ENCODE peak calls at places on chromosomes 7 and 10, in five cellular contexts. K, M, I, Q and P are unnamed samples.

GRCh38 chr10:88244781-88245350 is 338.3 kb downstream of the RNLS start:
- DNase-seq in K (no peak), M (no peak), I (no peak), Q (no peak), P (no peak)

GRCh38 chr10:114650831-114651230 is 7.2 kb downstream of the ABLIM1 start:
- DNase-seq in K (no peak), M (no peak), I (no peak), Q (no peak), P (no peak)

GRCh38 chr7:47936323-47936722 is 11.9 kb downstream of the PKD1L1 start:
- DNase-seq in K (no peak), M (no peak), I (no peak), Q (no peak), P (no peak)

GRCh38 chr7:6590645-6591110 is 857 bp downstream of the INTS15 start:
- DNase-seq in K (no peak), M (no peak), I (no peak), Q (no peak), P (no peak)

GRCh38 chr7:32206987-32207386 is 136.8 kb upstream of the PDE1C start:
- DNase-seq in K (no peak), M (peak; percentile 31), I (peak; percentile 52), Q (no peak), P (no peak)

GRCh38 chr10:123637326-123637880 is 28.8 kb upstream of the GPR26 start:
- DNase-seq in K (peak; percentile 24), M (no peak), I (no peak), Q (no peak), P (no peak)

GRCh38 chr7:55296070-55296469 is 69.1 kb upstream of the LANCL2 start:
- DNase-seq in K (no peak), M (no peak), I (no peak), Q (no peak), P (no peak)

GRCh38 chr10:47206449-47207279 is 93.3 kb upstream of the GDF10 start:
- DNase-seq in K (no peak), M (no peak), I (no peak), Q (no peak), P (no peak)

GRCh38 chr10:95303535-95303934 is 12.7 kb upstream of the PDLIM1 start:
- DNase-seq in K (no peak), M (peak; percentile 63), I (no peak), Q (no peak), P (no peak)

GRCh38 chr7:112001089-112001826 is 204.9 kb downstream of the DOCK4 start:
- DNase-seq in K (peak; percentile 37), M (no peak), I (no peak), Q (no peak), P (no peak)

GRCh38 chr10:63666836-63667383 is 145.7 kb downstream of the REEP3 start:
- DNase-seq in K (no peak), M (no peak), I (no peak), Q (peak; percentile 15), P (no peak)

GRCh38 chr7:150978136-150978789 is at the start of gene KCNH2:
- DNase-seq in K (no peak), M (peak; percentile 99), I (peak; percentile 99), Q (no peak), P (peak; percentile 55)

DNA sequence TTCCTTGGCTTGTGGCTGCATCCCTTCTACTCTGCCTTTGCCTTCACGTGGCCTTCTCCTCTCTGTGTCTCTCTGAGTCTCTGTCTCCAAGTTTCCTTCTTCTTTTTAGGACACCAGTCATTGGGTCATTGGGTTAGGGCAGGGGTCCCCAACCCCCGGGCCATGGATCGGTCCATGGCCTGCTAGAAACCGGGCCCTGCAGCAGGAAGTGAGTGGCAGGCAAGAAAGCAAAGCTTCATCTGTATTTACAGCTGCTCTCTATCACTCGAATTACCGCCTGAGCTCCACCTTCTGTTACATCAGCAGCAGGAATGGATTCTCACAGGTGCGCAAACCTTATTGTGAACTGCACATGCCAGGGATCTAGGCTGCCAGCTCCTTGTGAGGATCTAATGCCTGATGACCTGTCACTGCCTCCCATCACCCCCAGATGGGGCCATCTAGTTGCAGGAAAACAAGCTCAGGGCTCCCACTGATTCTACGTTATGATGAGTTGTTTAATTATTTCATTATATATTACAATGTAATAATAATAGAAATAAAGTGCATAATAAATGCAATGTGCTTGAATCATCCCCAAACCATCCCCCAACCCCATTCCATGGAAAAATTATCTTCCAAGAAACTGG is 47.9 kb upstream of the DOCK1 start:
- DNase-seq in K (no peak), M (no peak), I (no peak), Q (no peak), P (no peak)
- TF ChIP-seq JUND in K (no peak), M (no peak), I (no peak), Q (no peak), P (no peak)

DNA sequence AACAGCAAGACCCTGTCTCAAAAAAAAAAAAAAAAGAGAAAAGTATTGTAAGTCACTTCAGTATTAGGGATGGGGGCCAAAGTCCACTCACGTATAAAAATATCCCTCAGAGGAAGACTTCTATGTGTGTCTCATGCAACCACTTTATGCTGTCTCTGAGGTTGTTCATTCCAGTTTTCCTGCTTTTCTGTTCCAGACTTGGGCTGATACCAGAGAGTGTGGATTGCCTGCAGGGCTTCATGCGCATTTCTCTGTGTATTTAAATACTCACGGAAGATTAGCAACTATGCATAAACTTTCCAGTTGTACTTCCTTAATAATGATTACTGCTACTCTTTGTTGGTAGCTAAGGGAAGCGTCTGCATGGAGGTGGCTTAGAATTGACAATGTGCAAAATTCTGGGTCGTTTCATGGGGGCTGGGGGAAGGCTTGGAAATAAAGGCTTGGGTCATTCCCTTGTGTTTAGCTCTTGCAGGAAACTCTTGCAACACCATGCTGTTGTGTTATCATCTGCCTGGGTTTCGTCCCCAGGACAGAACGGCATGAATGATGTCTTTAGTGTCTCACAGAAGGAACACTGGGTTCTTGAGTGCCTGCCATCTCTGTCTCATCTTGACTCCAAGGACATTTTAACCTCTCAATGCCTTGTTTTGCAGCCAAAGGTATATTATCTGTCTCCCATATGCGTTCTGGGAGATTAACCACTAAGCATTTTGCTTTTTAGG is 54.2 kb downstream of the KIAA1217 start:
- DNase-seq in K (no peak), M (no peak), I (no peak), Q (no peak), P (peak; percentile 64)
- TF ChIP-seq JUND in K (no peak), M (no peak), I (no peak), Q (no peak), P (no peak)

GRCh38 chr7:99073839-99074446 is 70.0 kb downstream of the SMURF1 start:
- DNase-seq in K (no peak), M (no peak), I (no peak), Q (no peak), P (no peak)

GRCh38 chr7:99076615-99077014 is 67.3 kb downstream of the SMURF1 start:
- DNase-seq in K (no peak), M (no peak), I (no peak), Q (no peak), P (no peak)

GRCh38 chr7:99070361-99070760 is 73.5 kb downstream of the SMURF1 start:
- DNase-seq in K (no peak), M (no peak), I (no peak), Q (no peak), P (no peak)

GRCh38 chr7:99072126-99072525 is 71.8 kb downstream of the SMURF1 start:
- DNase-seq in K (no peak), M (no peak), I (no peak), Q (no peak), P (no peak)
- TF ChIP-seq JUND in K (no peak), M (no peak), I (no peak), Q (no peak), P (no peak)

GRCh38 chr7:127976722-127977121 is 54.5 kb downstream of the LRRC4 start:
- DNase-seq in K (no peak), M (no peak), I (no peak), Q (no peak), P (no peak)
- TF ChIP-seq JUND in K (no peak), M (no peak), I (no peak), Q (no peak), P (no peak)

DNA sequence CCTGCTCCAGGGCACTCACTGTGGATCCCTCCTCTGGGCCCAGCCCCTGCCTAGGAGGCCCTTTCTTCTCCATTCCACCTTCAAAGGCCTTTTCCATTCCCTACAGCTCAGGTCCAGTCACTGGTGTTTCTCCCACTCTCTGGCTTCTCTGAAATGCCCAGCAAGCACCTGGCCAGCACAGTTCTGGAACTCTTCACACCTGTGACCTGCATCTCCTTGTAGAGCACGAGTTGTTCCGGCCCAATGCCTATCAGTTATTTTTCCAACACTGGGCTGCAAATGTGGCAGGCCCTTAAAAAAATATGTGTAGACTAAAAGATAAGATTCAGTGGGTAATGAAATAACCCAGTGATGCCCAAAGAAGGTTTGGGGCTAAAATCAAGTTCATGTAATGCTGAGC is 87.1 kb downstream of the PRLHR start:
- DNase-seq in K (no peak), M (no peak), I (no peak), Q (no peak), P (no peak)
- TF ChIP-seq JUND in K (no peak), M (no peak), I (no peak), Q (no peak), P (no peak)

GRCh38 chr10:132422931-132423813 is 26.2 kb downstream of the PWWP2B start:
- DNase-seq in K (no peak), M (no peak), I (no peak), Q (no peak), P (no peak)
- TF ChIP-seq JUND in K (no peak), M (no peak), I (no peak), Q (no peak), P (no peak)

DNA sequence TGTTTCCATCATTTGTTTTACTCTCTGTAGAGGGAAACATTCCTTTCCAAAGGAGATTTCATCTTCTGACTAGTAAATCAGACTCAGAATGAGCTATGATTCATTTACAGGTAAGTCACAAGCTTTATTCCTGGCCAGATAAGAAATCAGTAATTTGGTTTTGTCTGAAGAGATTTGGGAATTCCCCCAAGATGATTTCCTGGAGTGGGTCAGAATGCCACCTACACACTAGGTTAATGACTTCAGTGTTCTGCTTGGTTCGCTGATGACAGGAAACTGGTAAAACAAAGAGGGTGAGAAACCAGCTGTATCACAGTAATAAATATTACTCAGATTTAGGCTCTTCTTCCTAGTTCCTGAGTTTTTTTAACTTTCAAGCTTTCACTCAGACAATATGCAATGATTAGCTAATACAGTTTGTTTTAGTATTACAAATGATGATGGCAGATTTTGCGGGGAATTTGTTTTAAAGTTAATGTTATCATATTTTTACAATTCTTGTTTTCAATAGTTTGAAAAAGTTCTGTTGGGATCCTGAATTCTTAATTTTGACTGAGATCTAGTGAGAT is 8.3 kb upstream of the ASZ1 start:
- DNase-seq in K (no peak), M (no peak), I (no peak), Q (peak; percentile 73), P (no peak)
- TF ChIP-seq JUND in K (no peak), M (no peak), I (no peak), Q (no peak), P (no peak)

DNA sequence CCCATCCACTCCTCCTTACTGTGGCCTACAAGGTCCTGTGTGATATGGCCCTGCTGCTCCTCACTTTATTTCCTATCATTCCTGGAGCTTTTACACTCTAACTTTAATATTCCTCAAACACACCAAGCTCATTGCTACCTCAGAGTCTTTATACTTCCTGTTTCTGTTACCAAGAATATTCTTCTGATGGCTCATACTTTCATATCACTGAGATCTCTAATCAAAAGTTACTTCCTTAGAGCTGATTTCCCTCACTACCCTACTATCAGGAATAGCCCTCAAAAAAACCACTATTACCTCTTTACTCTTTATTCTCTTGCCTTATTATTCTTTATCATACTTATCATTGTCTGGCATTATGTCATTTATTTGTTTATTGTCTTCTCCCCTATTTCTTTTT is 5.8 kb upstream of the PPP3CB start:
- DNase-seq in K (no peak), M (no peak), I (no peak), Q (no peak), P (no peak)
- TF ChIP-seq JUND in K (no peak), M (peak; percentile 32), I (no peak), Q (no peak), P (no peak)

GRCh38 chr10:93028881-93029280 is 31.7 kb upstream of the CYP26C1 start:
- DNase-seq in K (peak; percentile 16), M (no peak), I (no peak), Q (no peak), P (no peak)
- TF ChIP-seq JUND in K (peak; percentile 48), M (no peak), I (peak; percentile 28), Q (no peak), P (no peak)

GRCh38 chr7:35624299-35625186 is 70.4 kb downstream of the HERPUD2 start:
- DNase-seq in K (peak; percentile 23), M (peak; percentile 72), I (peak; percentile 76), Q (no peak), P (peak; percentile 69)
- TF ChIP-seq JUND in K (no peak), M (no peak), I (no peak), Q (no peak), P (no peak)